ENCODE peak calls at places on chromosomes 2 and 18, in eight cellular contexts. Q is Peyer's patch, K is MM.1S, R is H9, G is right cardiac atrium, A is pancreas, U is ascending aorta, I is OCI-LY7. L is an unnamed sample.

GRCh38 chr18:59719533-59720325 is 22.5 kb upstream of the CCBE1 start:
- DNase-seq in Q (no peak), G (no peak), U (no peak), I (no peak), R (no peak), A (no peak), K (no peak), L (no peak)

GRCh38 chr18:75581336-75582121 is 154.0 kb upstream of the SMIM21 start:
- DNase-seq in Q (no peak), G (no peak), R (no peak), A (no peak), U (no peak), I (no peak), K (no peak), L (no peak)

GRCh38 chr2:188089896-188090295 is 201.8 kb upstream of the GULP1 start:
- DNase-seq in R (no peak), A (no peak), G (no peak), U (no peak), I (no peak), Q (no peak), K (no peak), L (no peak)

GRCh38 chr18:23211146-23211545 is 75.9 kb downstream of the CABLES1 start:
- DNase-seq in A (no peak), U (no peak), K (no peak), Q (no peak), R (no peak), G (no peak), I (no peak), L (no peak)

GRCh38 chr2:211867845-211868361 is 670.7 kb downstream of the ERBB4 start:
- DNase-seq in U (no peak), Q (no peak), I (no peak), R (no peak), K (peak; percentile 34), A (no peak), G (no peak), L (no peak)

GRCh38 chr18:75915941-75916640 is 488.6 kb upstream of the SMIM21 start:
- DNase-seq in A (peak; percentile 65), G (peak; percentile 13), U (no peak), I (no peak), Q (no peak), K (no peak), R (peak; percentile 89), L (no peak)

GRCh38 chr2:220789961-220790360 is 782.1 kb downstream of the EPHA4 start:
- DNase-seq in G (no peak), K (no peak), I (no peak), U (no peak), Q (no peak), A (no peak), R (no peak), L (no peak)

GRCh38 chr18:70419526-70419925 is 130.7 kb downstream of the SOCS6 start:
- DNase-seq in Q (no peak), G (no peak), R (no peak), K (no peak), I (no peak), U (no peak), A (no peak), L (no peak)

GRCh38 chr2:194769030-194769429 is 888.0 kb upstream of the SLC39A10 start:
- DNase-seq in A (no peak), K (no peak), R (no peak), I (no peak), G (no peak), U (no peak), Q (no peak), L (no peak)

GRCh38 chr2:232411901-232412629 is 5.4 kb downstream of the ALPG start:
- DNase-seq in K (no peak), R (no peak), I (no peak), G (no peak), U (no peak), Q (no peak), A (no peak), L (no peak)

GRCh38 chr18:21408681-21409080 is 166.6 kb downstream of the GREB1L start:
- DNase-seq in Q (no peak), A (no peak), I (no peak), R (no peak), G (no peak), K (no peak), U (no peak), L (no peak)

GRCh38 chr2:41510108-41510507 is 537.7 kb upstream of the PKDCC start:
- DNase-seq in G (no peak), Q (no peak), A (no peak), R (no peak), U (no peak), I (no peak), K (no peak), L (no peak)

GRCh38 chr2:41500895-41501294 is 546.9 kb upstream of the PKDCC start:
- DNase-seq in I (no peak), A (no peak), U (no peak), Q (no peak), R (no peak), K (no peak), G (no peak), L (no peak)

GRCh38 chr2:41498791-41499190 is 549.0 kb upstream of the PKDCC start:
- DNase-seq in G (peak; percentile 13), I (no peak), U (no peak), Q (no peak), R (no peak), A (no peak), K (no peak), L (no peak)

GRCh38 chr2:41502752-41503151 is 545.1 kb upstream of the PKDCC start:
- DNase-seq in K (no peak), U (no peak), Q (no peak), G (no peak), A (no peak), I (no peak), R (no peak), L (no peak)

DNA sequence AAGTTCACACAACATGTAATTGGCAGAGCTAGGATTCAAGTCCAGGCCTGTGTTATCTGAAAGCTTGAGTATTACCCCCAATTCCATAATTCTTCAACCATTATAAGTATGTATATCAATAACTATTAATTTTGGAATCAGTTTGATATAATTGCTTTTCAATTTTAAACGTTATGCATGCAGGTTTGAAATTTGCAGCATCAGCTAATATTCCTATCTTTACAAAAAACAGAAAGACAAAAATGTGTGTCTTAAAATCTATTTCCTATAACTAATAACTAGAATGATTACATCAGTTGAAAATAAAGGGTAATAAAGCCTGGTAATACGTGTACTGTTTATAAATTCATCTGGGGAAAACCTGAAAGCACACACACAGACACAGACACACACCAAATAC is 543.3 kb upstream of the PKDCC start:
- DNase-seq in R (no peak), U (no peak), K (no peak), Q (no peak), A (no peak), G (no peak), I (no peak), L (no peak)
- H3K9me3 ChIP-seq in R (peaks cover 15% of the 10 kb centered on the region), U (no peaks in the 10 kb centered on the region), K (no peaks in the 10 kb centered on the region), Q (no peaks in the 10 kb centered on the region), A (no peaks in the 10 kb centered on the region), G (no peaks in the 10 kb centered on the region), I (peaks cover 11% of the 10 kb centered on the region), L (no peaks in the 10 kb centered on the region)

GRCh38 chr2:228768818-228769217 is 502.3 kb downstream of the PID1 start:
- DNase-seq in G (no peak), K (no peak), R (no peak), A (no peak), I (no peak), U (no peak), Q (no peak), L (no peak)

GRCh38 chr2:228771306-228771705 is 499.8 kb downstream of the PID1 start:
- DNase-seq in A (no peak), G (no peak), Q (no peak), U (no peak), I (no peak), R (no peak), K (no peak), L (no peak)

GRCh38 chr2:228777855-228778355 is 493.2 kb downstream of the PID1 start:
- DNase-seq in G (no peak), U (no peak), R (no peak), I (no peak), A (no peak), K (no peak), Q (no peak), L (no peak)

GRCh38 chr2:228771719-228772254 is 499.3 kb downstream of the PID1 start:
- DNase-seq in U (no peak), K (no peak), A (no peak), R (no peak), Q (no peak), G (no peak), I (no peak), L (no peak)

GRCh38 chr2:228774548-228774947 is 496.5 kb downstream of the PID1 start:
- DNase-seq in R (no peak), Q (no peak), G (no peak), K (no peak), A (no peak), U (no peak), I (no peak), L (no peak)
- H3K9me3 ChIP-seq in R (no peaks in the 10 kb centered on the region), Q (no peaks in the 10 kb centered on the region), G (no peaks in the 10 kb centered on the region), K (no peaks in the 10 kb centered on the region), A (no peaks in the 10 kb centered on the region), U (no peaks in the 10 kb centered on the region), I (no peaks in the 10 kb centered on the region), L (no peaks in the 10 kb centered on the region)

GRCh38 chr2:116490511-116491145 is 1323.9 kb upstream of the DDX18 start:
- DNase-seq in G (no peak), I (no peak), R (no peak), U (no peak), K (no peak), A (no peak), Q (no peak), L (no peak)

GRCh38 chr2:116489292-116489691 is 1325.2 kb upstream of the DDX18 start:
- DNase-seq in A (no peak), U (no peak), Q (no peak), G (no peak), R (no peak), K (peak; percentile 13), I (no peak), L (no peak)

GRCh38 chr2:116487336-116487735 is 1327.2 kb upstream of the DDX18 start:
- DNase-seq in I (no peak), R (no peak), G (no peak), A (no peak), U (no peak), Q (no peak), K (no peak), L (no peak)

GRCh38 chr2:116491292-116491691 is 1323.2 kb upstream of the DDX18 start:
- DNase-seq in R (no peak), U (no peak), G (no peak), K (no peak), I (no peak), Q (no peak), A (no peak), L (no peak)

DNA sequence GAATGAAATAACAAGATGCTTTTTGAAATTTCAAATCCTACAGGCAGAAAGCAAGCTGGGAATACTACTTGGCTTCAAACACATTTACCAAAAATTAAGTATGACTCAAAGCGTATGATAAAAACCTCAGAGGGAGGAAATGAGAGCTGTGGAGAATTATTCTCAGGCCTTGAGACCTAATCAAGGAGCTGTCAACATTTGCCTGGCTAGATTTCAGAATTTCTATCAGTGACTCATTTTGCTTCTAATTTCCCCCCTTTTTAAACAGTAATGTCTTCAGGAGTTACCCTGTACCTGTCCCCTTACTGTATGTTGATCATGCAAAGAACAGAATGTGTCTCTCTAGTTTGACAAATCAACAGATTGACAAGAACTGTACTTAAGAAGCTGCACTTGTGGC is 1324.5 kb upstream of the DDX18 start:
- DNase-seq in K (no peak), I (no peak), A (no peak), Q (no peak), G (no peak), U (no peak), R (no peak), L (no peak)
- H3K9me3 ChIP-seq in K (no peaks in the 10 kb centered on the region), I (peaks cover 4% of the 10 kb centered on the region), A (no peaks in the 10 kb centered on the region), Q (no peaks in the 10 kb centered on the region), G (no peaks in the 10 kb centered on the region), U (peaks cover 2% of the 10 kb centered on the region), R (no peaks in the 10 kb centered on the region), L (no peaks in the 10 kb centered on the region)

GRCh38 chr18:5064846-5065245 is 132.2 kb downstream of the AKAIN1 start:
- DNase-seq in I (no peak), Q (no peak), K (no peak), R (no peak), U (no peak), A (no peak), G (no peak), L (no peak)
- H3K9me3 ChIP-seq in I (no peaks in the 10 kb centered on the region), Q (no peaks in the 10 kb centered on the region), K (no peaks in the 10 kb centered on the region), R (no peaks in the 10 kb centered on the region), U (no peaks in the 10 kb centered on the region), A (no peaks in the 10 kb centered on the region), G (no peaks in the 10 kb centered on the region), L (no peaks in the 10 kb centered on the region)

L was measured in T-helper 17 cell.